ENCODE peak calls at places on chromosome 3, in ten cellular contexts. One of them, this sample, is unnamed.

GRCh38 chr3:73716418-73716817 is 91.7 kb upstream of the PDZRN3 start:
- DNase-seq in ACHN: no peak
- DNase-seq in stimulated activated CD4-positive, alpha-beta T cell treated with anti-CD3 and anti-CD28 coated beads, Interleukin-12 subunit alpha, Interleukin-12 subunit beta, amount 100 ng/mL, for 24 hours: no peak
- DNase-seq in activated gamma-delta T cell treated with anti-CD3 and anti-CD28 coated beads, Interleukin-2, amount 50 U/mL, for 16 hours: no peak
- DNase-seq in DMS53: peak; percentile 70
- DNase-seq in SHP77: no peak
- DNase-seq in sigmoid colon: no peak
- DNase-seq in NCI-H1092 treated with DMSO at 0.1 percent for 48 hours: no peak
- DNase-seq in T-helper 2 cell: no peak
- DNase-seq in activated naive CD4-positive, alpha-beta T cell: no peak
- DNase-seq in this sample: no peak

GRCh38 chr3:23096041-23096440 is 107.1 kb upstream of the UBE2E2 start:
- DNase-seq in activated naive CD4-positive, alpha-beta T cell: no peak
- DNase-seq in NCI-H1092 treated with DMSO at 0.1 percent for 48 hours: no peak
- DNase-seq in DMS53: no peak
- DNase-seq in ACHN: peak; percentile 35
- DNase-seq in sigmoid colon: no peak
- DNase-seq in SHP77: no peak
- DNase-seq in stimulated activated CD4-positive, alpha-beta T cell treated with anti-CD3 and anti-CD28 coated beads, Interleukin-12 subunit alpha, Interleukin-12 subunit beta, amount 100 ng/mL, for 24 hours: no peak
- DNase-seq in T-helper 2 cell: no peak
- DNase-seq in activated gamma-delta T cell treated with anti-CD3 and anti-CD28 coated beads, Interleukin-2, amount 50 U/mL, for 16 hours: no peak
- DNase-seq in this sample: no peak

GRCh38 chr3:176941674-176942073 is 255.6 kb downstream of the TBL1XR1 start:
- DNase-seq in activated gamma-delta T cell treated with anti-CD3 and anti-CD28 coated beads, Interleukin-2, amount 50 U/mL, for 16 hours: no peak
- DNase-seq in DMS53: no peak
- DNase-seq in SHP77: no peak
- DNase-seq in sigmoid colon: no peak
- DNase-seq in ACHN: no peak
- DNase-seq in stimulated activated CD4-positive, alpha-beta T cell treated with anti-CD3 and anti-CD28 coated beads, Interleukin-12 subunit alpha, Interleukin-12 subunit beta, amount 100 ng/mL, for 24 hours: no peak
- DNase-seq in activated naive CD4-positive, alpha-beta T cell: no peak
- DNase-seq in NCI-H1092 treated with DMSO at 0.1 percent for 48 hours: no peak
- DNase-seq in T-helper 2 cell: no peak
- DNase-seq in this sample: no peak

GRCh38 chr3:177538743-177539730 is 341.8 kb upstream of the TBL1XR1 start:
- DNase-seq in DMS53: peak; percentile 46
- DNase-seq in ACHN: no peak
- DNase-seq in stimulated activated CD4-positive, alpha-beta T cell treated with anti-CD3 and anti-CD28 coated beads, Interleukin-12 subunit alpha, Interleukin-12 subunit beta, amount 100 ng/mL, for 24 hours: no peak
- DNase-seq in sigmoid colon: no peak
- DNase-seq in SHP77: no peak
- DNase-seq in activated naive CD4-positive, alpha-beta T cell: no peak
- DNase-seq in NCI-H1092 treated with DMSO at 0.1 percent for 48 hours: no peak
- DNase-seq in T-helper 2 cell: peak; percentile 27
- DNase-seq in activated gamma-delta T cell treated with anti-CD3 and anti-CD28 coated beads, Interleukin-2, amount 50 U/mL, for 16 hours: no peak
- DNase-seq in this sample: no peak

GRCh38 chr3:42847731-42848130 is 27.9 kb downstream of the CYP8B1 start:
- DNase-seq in ACHN: no peak
- DNase-seq in T-helper 2 cell: no peak
- DNase-seq in activated gamma-delta T cell treated with anti-CD3 and anti-CD28 coated beads, Interleukin-2, amount 50 U/mL, for 16 hours: no peak
- DNase-seq in NCI-H1092 treated with DMSO at 0.1 percent for 48 hours: no peak
- DNase-seq in activated naive CD4-positive, alpha-beta T cell: no peak
- DNase-seq in SHP77: no peak
- DNase-seq in sigmoid colon: no peak
- DNase-seq in DMS53: peak; percentile 2
- DNase-seq in stimulated activated CD4-positive, alpha-beta T cell treated with anti-CD3 and anti-CD28 coated beads, Interleukin-12 subunit alpha, Interleukin-12 subunit beta, amount 100 ng/mL, for 24 hours: no peak
- DNase-seq in this sample: no peak

GRCh38 chr3:127226946-127227842 is 34.3 kb downstream of the PRR23E start:
- DNase-seq in NCI-H1092 treated with DMSO at 0.1 percent for 48 hours: no peak
- DNase-seq in T-helper 2 cell: no peak
- DNase-seq in stimulated activated CD4-positive, alpha-beta T cell treated with anti-CD3 and anti-CD28 coated beads, Interleukin-12 subunit alpha, Interleukin-12 subunit beta, amount 100 ng/mL, for 24 hours: no peak
- DNase-seq in activated naive CD4-positive, alpha-beta T cell: no peak
- DNase-seq in activated gamma-delta T cell treated with anti-CD3 and anti-CD28 coated beads, Interleukin-2, amount 50 U/mL, for 16 hours: no peak
- DNase-seq in SHP77: peak; percentile 21
- DNase-seq in sigmoid colon: no peak
- DNase-seq in ACHN: no peak
- DNase-seq in DMS53: peak; percentile 80
- DNase-seq in this sample: no peak

GRCh38 chr3:66828303-66828702 is 169.8 kb upstream of the KBTBD8 start:
- DNase-seq in NCI-H1092 treated with DMSO at 0.1 percent for 48 hours: no peak
- DNase-seq in SHP77: no peak
- DNase-seq in activated naive CD4-positive, alpha-beta T cell: no peak
- DNase-seq in sigmoid colon: no peak
- DNase-seq in DMS53: no peak
- DNase-seq in activated gamma-delta T cell treated with anti-CD3 and anti-CD28 coated beads, Interleukin-2, amount 50 U/mL, for 16 hours: no peak
- DNase-seq in T-helper 2 cell: no peak
- DNase-seq in ACHN: no peak
- DNase-seq in stimulated activated CD4-positive, alpha-beta T cell treated with anti-CD3 and anti-CD28 coated beads, Interleukin-12 subunit alpha, Interleukin-12 subunit beta, amount 100 ng/mL, for 24 hours: no peak
- DNase-seq in this sample: no peak

GRCh38 chr3:107432013-107432515 is 54.8 kb downstream of the CCDC54 start:
- DNase-seq in activated gamma-delta T cell treated with anti-CD3 and anti-CD28 coated beads, Interleukin-2, amount 50 U/mL, for 16 hours: no peak
- DNase-seq in ACHN: no peak
- DNase-seq in sigmoid colon: no peak
- DNase-seq in DMS53: peak; percentile 58
- DNase-seq in NCI-H1092 treated with DMSO at 0.1 percent for 48 hours: no peak
- DNase-seq in stimulated activated CD4-positive, alpha-beta T cell treated with anti-CD3 and anti-CD28 coated beads, Interleukin-12 subunit alpha, Interleukin-12 subunit beta, amount 100 ng/mL, for 24 hours: no peak
- DNase-seq in activated naive CD4-positive, alpha-beta T cell: no peak
- DNase-seq in T-helper 2 cell: no peak
- DNase-seq in SHP77: no peak
- DNase-seq in this sample: no peak

GRCh38 chr3:106829206-106829605 is 548.0 kb upstream of the CCDC54 start:
- DNase-seq in stimulated activated CD4-positive, alpha-beta T cell treated with anti-CD3 and anti-CD28 coated beads, Interleukin-12 subunit alpha, Interleukin-12 subunit beta, amount 100 ng/mL, for 24 hours: no peak
- DNase-seq in sigmoid colon: no peak
- DNase-seq in ACHN: no peak
- DNase-seq in NCI-H1092 treated with DMSO at 0.1 percent for 48 hours: no peak
- DNase-seq in activated naive CD4-positive, alpha-beta T cell: no peak
- DNase-seq in activated gamma-delta T cell treated with anti-CD3 and anti-CD28 coated beads, Interleukin-2, amount 50 U/mL, for 16 hours: no peak
- DNase-seq in SHP77: no peak
- DNase-seq in DMS53: no peak
- DNase-seq in T-helper 2 cell: no peak
- DNase-seq in this sample: no peak

GRCh38 chr3:62757045-62757444 is 118.2 kb downstream of the CADPS start:
- DNase-seq in activated gamma-delta T cell treated with anti-CD3 and anti-CD28 coated beads, Interleukin-2, amount 50 U/mL, for 16 hours: no peak
- DNase-seq in sigmoid colon: no peak
- DNase-seq in NCI-H1092 treated with DMSO at 0.1 percent for 48 hours: no peak
- DNase-seq in SHP77: no peak
- DNase-seq in T-helper 2 cell: no peak
- DNase-seq in ACHN: no peak
- DNase-seq in activated naive CD4-positive, alpha-beta T cell: no peak
- DNase-seq in DMS53: no peak
- DNase-seq in stimulated activated CD4-positive, alpha-beta T cell treated with anti-CD3 and anti-CD28 coated beads, Interleukin-12 subunit alpha, Interleukin-12 subunit beta, amount 100 ng/mL, for 24 hours: no peak
- DNase-seq in this sample: no peak

This sample was measured in CD8-positive, alpha-beta T cell.